ENCODE peak calls at places on chromosomes 3 and 15, in six cellular contexts. L is HepG2, T is transverse colon, Y is upper lobe of left lung, W is stomach, E is prostate gland. A is an unnamed sample. For H3K4me1, the result is how much of the 10 kb centered on the place peaks cover.

GRCh38 chr15:56244237-56244810 is 645 bp upstream of the RFX7 start:
- DNase-seq in E (peak), Y (no peak), T (peak), W (peak), L (peak), A (peak)

GRCh38 chr15:86398986-86399677 is 319.5 kb downstream of the AGBL1 start:
- DNase-seq in E (peak), Y (no peak), W (no peak), L (no peak), T (no peak), A (no peak)

GRCh38 chr3:151813777-151814176 is at the start of gene AADAC:
- DNase-seq in L (no peak), Y (no peak), T (no peak), E (no peak), W (no peak), A (no peak)

GRCh38 chr15:44307712-44308111 is 19.2 kb downstream of the GOLM2 start:
- DNase-seq in L (no peak), Y (no peak), W (no peak), T (no peak), E (no peak), A (no peak)

GRCh38 chr3:109818081-109818480 is 480.7 kb upstream of the DPPA4 start:
- DNase-seq in W (no peak), Y (no peak), E (no peak), T (no peak), L (no peak), A (no peak)

GRCh38 chr3:159165972-159166371 is 364.1 kb downstream of the MFSD1 start:
- DNase-seq in Y (no peak), T (no peak), E (no peak), L (no peak), W (no peak), A (no peak)

GRCh38 chr15:82014989-82015388 is 30.8 kb downstream of the MEX3B start:
- DNase-seq in W (no peak), Y (no peak), L (no peak), T (no peak), E (no peak), A (no peak)

GRCh38 chr3:110293660-110294059 is 778.0 kb upstream of the NECTIN3 start:
- DNase-seq in W (no peak), Y (no peak), L (no peak), E (no peak), T (no peak), A (no peak)

GRCh38 chr3:109364088-109364487 is 26.7 kb upstream of the DPPA4 start:
- DNase-seq in Y (no peak), E (no peak), L (no peak), W (no peak), T (no peak), A (no peak)

GRCh38 chr15:100877551-100877950 is 2.1 kb upstream of the ALDH1A3 start:
- DNase-seq in L (no peak), Y (no peak), E (no peak), W (no peak), T (no peak), A (no peak)

GRCh38 chr3:196398782-196399181 is 33.4 kb downstream of the UBXN7 start:
- DNase-seq in Y (no peak), T (no peak), W (no peak), E (no peak), L (no peak), A (no peak)

GRCh38 chr15:32034106-32034505 is 3.8 kb downstream of the CHRNA7 start:
- DNase-seq in L (no peak), W (no peak), E (no peak), T (no peak), Y (no peak), A (no peak)

GRCh38 chr3:137332296-137332695 is 374.5 kb downstream of the IL20RB start:
- DNase-seq in T (no peak), W (no peak), L (no peak), Y (no peak), E (no peak), A (no peak)

GRCh38 chr15:53586815-53587214 is 172.6 kb downstream of the WDR72 start:
- DNase-seq in T (peak), E (no peak), W (peak), Y (no peak), L (peak), A (no peak)

GRCh38 chr3:183189641-183190040 is 27.1 kb upstream of the LAMP3 start:
- DNase-seq in E (no peak), T (no peak), L (no peak), Y (no peak), W (no peak), A (no peak)

GRCh38 chr3:54086639-54087405 is 35.5 kb upstream of the CACNA2D3 start:
- DNase-seq in L (no peak), E (no peak), Y (peak), W (no peak), T (no peak), A (no peak)

GRCh38 chr3:50028336-50028735 is 60.4 kb upstream of the RBM5 start:
- DNase-seq in T (no peak), E (peak), W (no peak), Y (no peak), L (no peak), A (no peak)

GRCh38 chr15:58352026-58352929 is 79.5 kb upstream of the LIPC start:
- DNase-seq in E (no peak), Y (no peak), W (no peak), T (no peak), L (no peak), A (no peak)

GRCh38 chr15:67998599-67999122 is 55.5 kb upstream of the PIAS1 start:
- DNase-seq in L (no peak), E (peak), W (peak), Y (no peak), T (peak), A (no peak)

GRCh38 chr15:71599404-71600225 is 210.7 kb upstream of the NR2E3 start:
- DNase-seq in W (peak), E (no peak), Y (no peak), T (no peak), L (no peak), A (no peak)

GRCh38 chr3:126954141-126954845 is 28.6 kb upstream of the PLXNA1 start:
- DNase-seq in L (no peak), E (no peak), T (no peak), W (no peak), Y (no peak), A (no peak)

GRCh38 chr3:197339841-197340520 is 41.6 kb upstream of the DLG1 start:
- DNase-seq in T (peak), L (peak), E (no peak), W (no peak), Y (no peak), A (no peak)

GRCh38 chr15:41791970-41792637 is 17.8 kb downstream of the MAPKBP1 start:
- DNase-seq in T (no peak), L (no peak), Y (no peak), E (no peak), W (no peak), A (no peak)

GRCh38 chr3:127441764-127442163 is 148.8 kb downstream of the TPRA1 start:
- DNase-seq in L (no peak), E (no peak), Y (no peak), W (peak), T (no peak), A (no peak)

GRCh38 chr3:111694471-111694870 is 99.3 kb upstream of the ZBED2 start:
- DNase-seq in E (no peak), Y (no peak), T (no peak), W (no peak), L (no peak), A (no peak)

GRCh38 chr3:13235079-13235478 is 161.8 kb upstream of the IQSEC1 start:
- DNase-seq in T (no peak), Y (no peak), L (no peak), E (no peak), W (no peak), A (no peak)

GRCh38 chr15:89851665-89852341 is 37.2 kb upstream of the ANPEP start:
- DNase-seq in E (no peak), Y (no peak), W (no peak), T (no peak), L (no peak), A (no peak)

GRCh38 chr15:44593042-44593736 is 56.2 kb downstream of the EIF3J start:
- DNase-seq in T (no peak), E (no peak), L (no peak), W (no peak), Y (no peak), A (no peak)

GRCh38 chr3:117539729-117540128 is 830.1 kb downstream of the TUSC7 start:
- DNase-seq in T (no peak), E (no peak), Y (no peak), L (no peak), W (no peak), A (no peak)

GRCh38 chr3:138440137-138440536 is 5.7 kb downstream of the ESYT3 start:
- DNase-seq in L (no peak), T (no peak), W (no peak), E (no peak), Y (peak), A (no peak)

GRCh38 chr3:140505256-140505655 is 172.6 kb upstream of the TRIM42 start:
- DNase-seq in T (no peak), W (no peak), Y (no peak), E (no peak), L (no peak), A (no peak)

GRCh38 chr3:4533489-4534443 is 40.6 kb downstream of the ITPR1 start:
- DNase-seq in E (peak), L (peak), W (no peak), T (no peak), Y (no peak), A (no peak)
- H3K4me1 ChIP-seq in E (under half), L (under half), W (under half), T (under half), Y (under half), A (under half)

GRCh38 chr15:36807134-36807764 is 227.8 kb downstream of the CDIN1 start:
- DNase-seq in Y (no peak), E (no peak), L (no peak), W (no peak), T (no peak), A (no peak)

GRCh38 chr15:36805278-36805677 is 225.9 kb downstream of the CDIN1 start:
- DNase-seq in W (no peak), T (no peak), L (no peak), Y (no peak), E (no peak), A (no peak)

GRCh38 chr15:36810656-36811449 is 231.4 kb downstream of the CDIN1 start:
- DNase-seq in Y (no peak), T (no peak), L (no peak), W (no peak), E (no peak), A (no peak)

GRCh38 chr15:36809380-36809779 is 230.0 kb downstream of the CDIN1 start:
- DNase-seq in E (no peak), L (no peak), Y (no peak), T (no peak), W (no peak), A (no peak)

DNA sequence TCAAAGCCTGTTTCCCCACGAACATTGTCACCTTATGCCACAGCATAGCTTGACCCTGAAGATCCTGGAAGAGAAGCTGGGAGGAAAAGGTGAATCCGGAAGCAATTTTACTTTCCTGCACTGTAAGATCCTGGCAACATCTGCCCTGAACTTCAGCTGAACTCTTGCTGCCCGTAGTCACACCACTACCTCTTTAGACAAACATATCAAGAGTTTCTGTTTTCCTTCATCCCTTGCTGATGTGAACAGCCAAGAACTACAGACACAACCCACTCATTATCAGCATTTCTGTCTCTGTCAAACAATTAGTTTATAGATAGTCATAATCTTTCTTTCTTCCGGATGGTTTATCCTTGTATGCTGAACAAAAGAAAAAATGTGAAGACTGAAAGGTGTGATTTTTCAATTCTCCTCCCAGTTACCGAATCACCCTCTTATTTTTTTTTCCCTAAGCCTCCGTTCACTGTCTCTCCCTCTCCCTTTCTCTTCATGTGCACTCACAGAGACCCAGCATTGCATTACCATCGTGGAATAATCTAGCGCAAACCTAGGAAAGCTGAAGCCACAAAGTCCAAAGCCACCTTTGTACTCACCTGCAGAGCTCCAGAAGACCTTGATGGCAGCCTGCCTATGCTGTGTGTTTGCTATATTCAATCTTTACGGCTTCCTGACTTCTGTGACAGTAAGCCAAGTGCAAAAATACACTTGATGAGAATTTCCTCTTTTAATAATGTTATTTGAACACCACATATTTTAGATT is 229.2 kb downstream of the CDIN1 start:
- DNase-seq in W (peak), L (peak), E (peak), T (no peak), Y (no peak), A (no peak)
- H3K27ac ChIP-seq in W (peak), L (no peak), E (peak), T (peak), Y (no peak), A (no peak)

GRCh38 chr3:71725279-71725991 is at the start of gene EIF4E3:
- DNase-seq in E (peak), W (peak), L (no peak), T (peak), Y (no peak), A (peak)
- TF ChIP-seq POLR2AphosphoS5 in E (no peak), W (no peak), L (no peak), T (no peak), Y (no peak), A (no peak)

GRCh38 chr3:124246366-124246765 is 254.4 kb upstream of the ROPN1 start:
- DNase-seq in T (no peak), E (no peak), W (no peak), Y (no peak), L (no peak), A (no peak)

GRCh38 chr3:124246949-124247348 is 255.0 kb upstream of the ROPN1 start:
- DNase-seq in L (peak), Y (no peak), E (no peak), W (no peak), T (peak), A (no peak)

GRCh38 chr3:124248471-124249028 is 256.6 kb upstream of the ROPN1 start:
- DNase-seq in Y (no peak), E (no peak), W (peak), T (peak), L (no peak), A (no peak)

DNA sequence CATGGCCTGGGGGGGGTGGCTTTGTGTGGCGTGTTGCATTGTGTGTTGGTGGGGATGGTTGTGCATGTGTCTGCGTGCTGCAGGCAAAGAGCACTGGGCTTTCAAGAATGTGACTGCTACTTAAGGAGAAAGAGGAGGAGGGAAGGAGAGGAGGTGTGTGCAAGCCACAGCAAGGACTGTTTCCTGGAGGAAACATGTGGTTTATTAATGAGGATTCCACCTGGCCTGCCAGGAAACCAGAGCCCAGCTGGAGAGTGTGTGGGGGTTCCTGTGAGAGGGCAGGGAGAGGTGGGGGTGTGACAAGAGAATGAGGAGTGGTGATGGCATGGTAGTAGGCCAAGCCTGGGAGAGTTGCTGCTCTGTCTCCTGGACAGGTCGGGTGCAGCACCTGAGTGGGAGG is 258.1 kb upstream of the ROPN1 start:
- DNase-seq in E (no peak), W (no peak), Y (no peak), L (no peak), T (no peak), A (no peak)
- H3K4me1 ChIP-seq in E (under half), W (under half), Y (under half), L (under half), T (under half), A (under half)

DNA sequence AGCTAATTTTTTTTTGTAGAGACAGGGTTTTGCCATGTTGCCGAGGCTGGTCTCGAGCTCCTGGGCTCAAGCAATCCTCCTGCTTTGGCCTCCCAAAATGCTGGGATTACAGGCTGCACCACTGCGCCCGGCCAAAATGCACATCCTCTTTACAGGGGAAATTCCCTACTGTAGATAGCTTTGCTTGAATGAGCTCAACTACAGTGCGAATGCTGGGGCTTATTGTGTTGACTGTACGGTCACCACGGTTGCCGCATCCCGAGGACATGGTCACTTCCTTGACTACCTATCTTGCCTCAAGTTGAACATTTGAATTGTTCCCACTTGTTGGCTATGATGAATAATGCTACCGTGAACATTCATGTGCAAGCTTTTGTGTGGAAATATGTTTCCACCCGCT is 5.3 kb upstream of the MTFMT start:
- DNase-seq in W (no peak), L (no peak), T (no peak), E (no peak), Y (no peak), A (no peak)
- H3K27ac ChIP-seq in W (no peak), L (no peak), T (no peak), E (no peak), Y (no peak), A (no peak)

GRCh38 chr3:194404365-194405140 is 5.5 kb upstream of the GP5 start:
- DNase-seq in L (peak), T (peak), W (no peak), Y (no peak), E (peak), A (no peak)

GRCh38 chr3:194401815-194402461 is 2.9 kb upstream of the GP5 start:
- DNase-seq in Y (no peak), E (no peak), T (no peak), L (no peak), W (no peak), A (no peak)

GRCh38 chr3:194399874-194400411 is 877 bp upstream of the GP5 start:
- DNase-seq in E (no peak), W (no peak), Y (peak), T (no peak), L (no peak), A (no peak)

GRCh38 chr3:194399166-194399565 is at the start of gene GP5:
- DNase-seq in Y (no peak), L (no peak), T (no peak), E (no peak), W (no peak), A (no peak)

GRCh38 chr3:194401346-194401745 is 2.3 kb upstream of the GP5 start:
- DNase-seq in L (no peak), Y (no peak), E (no peak), T (no peak), W (no peak), A (no peak)
- TF ChIP-seq POLR2AphosphoS5 in L (no peak), Y (no peak), E (no peak), T (no peak), W (no peak), A (no peak)

GRCh38 chr3:66322436-66322835 is 101.6 kb downstream of the SLC25A26 start:
- DNase-seq in W (no peak), Y (no peak), E (no peak), L (no peak), T (no peak), A (no peak)
- H3K4me1 ChIP-seq in W (under half), Y (under half), E (under half), L (under half), T (under half), A (under half)

GRCh38 chr3:71425491-71426071 is 157.9 kb downstream of the FOXP1 start:
- DNase-seq in Y (no peak), T (no peak), E (no peak), W (no peak), L (no peak), A (no peak)

GRCh38 chr3:71421820-71422566 is 161.5 kb downstream of the FOXP1 start:
- DNase-seq in L (no peak), T (no peak), Y (no peak), W (no peak), E (no peak), A (no peak)

GRCh38 chr3:71419369-71419768 is 164.2 kb downstream of the FOXP1 start:
- DNase-seq in Y (no peak), T (no peak), L (no peak), W (no peak), E (no peak), A (no peak)

GRCh38 chr3:71421475-71421819 is 162.1 kb downstream of the FOXP1 start:
- DNase-seq in E (no peak), Y (no peak), T (no peak), L (no peak), W (no peak), A (no peak)

GRCh38 chr3:71423151-71423906 is 160.2 kb downstream of the FOXP1 start:
- DNase-seq in L (no peak), Y (no peak), T (no peak), W (no peak), E (peak), A (no peak)
- H3K27ac ChIP-seq in L (no peak), Y (no peak), T (no peak), W (no peak), E (no peak), A (no peak)

GRCh38 chr3:131025500-131025899 is 1.1 kb downstream of the ASTE1 start:
- DNase-seq in Y (no peak), E (no peak), L (no peak), T (no peak), W (no peak), A (no peak)

GRCh38 chr3:131028844-131029243 is 2.2 kb downstream of the NEK11 start:
- DNase-seq in L (no peak), Y (no peak), T (no peak), E (no peak), W (no peak), A (no peak)

GRCh38 chr3:131031660-131032059 is 5.0 kb downstream of the NEK11 start:
- DNase-seq in L (no peak), W (no peak), E (no peak), Y (no peak), T (no peak), A (no peak)

GRCh38 chr3:131026321-131027151 is at the start of the genes ASTE1 and NEK11:
- DNase-seq in T (peak), L (peak), Y (peak), W (peak), E (peak), A (peak)
- TF ChIP-seq POLR2AphosphoS5 in T (peak), L (peak), Y (peak), W (peak), E (peak), A (peak)